ENCODE peak calls at places on chromosomes 11 and 22, in nine cellular contexts. S is NCI-H1436; V is H9; X is NCI-H2081 treated with DMSO at 0.1 percent for 48 hours; A is cardiac fibroblast; N is heart left ventricle; P is hippocampal formation; J is stimulated activated CD8-positive, alpha-beta memory T cell treated with anti-CD3 and anti-CD28 coated beads, Interleukin-2, amount 100 ng/mL, for 48 hours; Y is putamen. I is an unnamed sample.
A peak's percentile ranks its signal among the peaks of the same experiment; 100 is the strongest.

GRCh38 chr22:24836282-24836681 is 30.3 kb downstream of the SGSM1 start:
- DNase-seq in V (no peak), A (peak; percentile 18), J (no peak), X (no peak), S (no peak), P (no peak), N (no peak), Y (no peak), I (no peak)

GRCh38 chr11:105179542-105180278 is 40.1 kb upstream of the CARD18 start:
- DNase-seq in J (no peak), X (no peak), S (no peak), P (no peak), A (no peak), Y (no peak), V (no peak), N (no peak), I (no peak)

GRCh38 chr11:127493330-127493729 is 492.8 kb upstream of the KIRREL3 start:
- DNase-seq in A (peak; percentile 25), Y (no peak), J (no peak), N (no peak), V (no peak), X (no peak), S (no peak), P (peak; percentile 5), I (no peak)

GRCh38 chr11:9861860-9862725 is 198.2 kb downstream of the SWAP70 start:
- DNase-seq in P (peak; percentile 39), Y (peak; percentile 22), N (peak; percentile 36), A (peak; percentile 90), S (peak; percentile 45), J (peak; percentile 30), X (no peak), V (peak; percentile 67), I (peak; percentile 79)

GRCh38 chr11:118522571-118523072 is 4.7 kb upstream of the TTC36 start:
- DNase-seq in Y (no peak), J (no peak), V (peak; percentile 62), N (no peak), S (no peak), X (no peak), A (peak; percentile 54), P (no peak), I (peak; percentile 64)

GRCh38 chr11:46658259-46658658 is 40.9 kb downstream of the ATG13 start:
- DNase-seq in A (peak; percentile 85), Y (no peak), J (no peak), S (no peak), N (no peak), P (no peak), V (no peak), X (no peak), I (no peak)

GRCh38 chr11:103053997-103054396 is 38.0 kb downstream of the DCUN1D5 start:
- DNase-seq in J (no peak), S (no peak), Y (no peak), A (no peak), X (no peak), P (no peak), N (no peak), V (no peak), I (no peak)

GRCh38 chr11:18312663-18313420 is 9.1 kb downstream of the HPS5 start:
- DNase-seq in J (no peak), A (peak; percentile 74), N (no peak), S (no peak), P (no peak), V (no peak), Y (no peak), X (no peak), I (no peak)

GRCh38 chr22:36086629-36087254 is 58.1 kb upstream of the RBFOX2 start:
- DNase-seq in P (no peak), A (no peak), X (no peak), J (no peak), V (no peak), Y (no peak), S (no peak), N (no peak), I (no peak)

GRCh38 chr11:62472063-62472884 is 53.4 kb downstream of the SCGB1A1 start:
- DNase-seq in A (peak; percentile 25), Y (no peak), N (no peak), P (no peak), X (no peak), V (no peak), J (no peak), S (no peak), I (no peak)

GRCh38 chr11:123235117-123235686 is 40.2 kb upstream of the CLMP start:
- DNase-seq in J (peak; percentile 26), A (peak; percentile 61), N (peak; percentile 65), P (no peak), X (no peak), Y (no peak), S (no peak), V (peak; percentile 76), I (peak; percentile 62)

GRCh38 chr11:57763568-57763967 is 2.0 kb downstream of the CTNND1 start:
- DNase-seq in X (no peak), P (peak; percentile 42), Y (peak; percentile 30), J (no peak), S (no peak), A (peak; percentile 61), N (no peak), V (no peak), I (peak; percentile 75)

GRCh38 chr11:64745219-64745522 is 1.2 kb upstream of the RASGRP2 start:
- DNase-seq in X (no peak), A (no peak), J (no peak), P (no peak), Y (no peak), N (peak; percentile 90), S (no peak), V (no peak), I (no peak)

GRCh38 chr11:106644824-106645223 is 373.5 kb downstream of the GUCY1A2 start:
- DNase-seq in A (peak; percentile 47), S (no peak), N (no peak), P (no peak), Y (no peak), X (no peak), J (no peak), V (no peak), I (no peak)

GRCh38 chr11:115421338-115422012 is 82.7 kb downstream of the CADM1 start:
- DNase-seq in V (no peak), S (no peak), J (no peak), Y (no peak), A (no peak), X (no peak), P (no peak), N (peak; percentile 31), I (no peak)

GRCh38 chr11:101553891-101554292 is 29.9 kb downstream of the TRPC6 start:
- DNase-seq in Y (no peak), J (no peak), S (no peak), P (no peak), N (no peak), X (no peak), V (no peak), A (peak; percentile 25), I (no peak)

GRCh38 chr22:37383342-37383741 is 43.9 kb downstream of the ELFN2 start:
- DNase-seq in Y (no peak), S (peak; percentile 81), P (no peak), A (no peak), N (no peak), J (no peak), V (no peak), X (no peak), I (no peak)

GRCh38 chr11:120180571-120181445 is 30.0 kb upstream of the OAF start:
- DNase-seq in X (no peak), N (peak; percentile 62), A (peak; percentile 79), Y (peak; percentile 54), V (peak; percentile 78), P (peak; percentile 42), S (no peak), J (no peak), I (peak; percentile 24)

GRCh38 chr11:123186291-123186690 is 8.8 kb downstream of the CLMP start:
- DNase-seq in X (no peak), J (no peak), N (no peak), A (peak; percentile 13), S (no peak), Y (no peak), V (no peak), P (no peak), I (no peak)

GRCh38 chr11:130847517-130847916 is 68.8 kb downstream of the SNX19 start:
- DNase-seq in X (no peak), A (peak; percentile 96), P (no peak), N (no peak), J (no peak), S (no peak), V (no peak), Y (no peak), I (no peak)

GRCh38 chr11:25566298-25567200 is 765.4 kb upstream of the ANO3 start:
- DNase-seq in X (no peak), A (peak; percentile 4), S (no peak), V (no peak), Y (no peak), P (no peak), J (no peak), N (peak; percentile 44), I (no peak)

GRCh38 chr11:225734-226453 is 10.2 kb downstream of the SIRT3 start:
- DNase-seq in Y (no peak), N (no peak), S (no peak), P (no peak), A (peak; percentile 87), V (no peak), J (no peak), X (no peak), I (peak; percentile 36)

GRCh38 chr11:128290106-128290840 is 297.1 kb downstream of the ETS1 start:
- DNase-seq in J (peak; percentile 56), N (peak; percentile 55), S (peak; percentile 69), P (peak; percentile 51), Y (peak; percentile 47), V (peak; percentile 54), X (peak; percentile 94), A (peak; percentile 92), I (peak; percentile 91)

GRCh38 chr11:61892085-61892370 is 683 bp upstream of the FADS3 start:
- DNase-seq in X (no peak), Y (no peak), V (no peak), S (no peak), N (no peak), P (no peak), A (no peak), J (no peak), I (no peak)

GRCh38 chr11:123143476-123143875 is 51.6 kb downstream of the CLMP start:
- DNase-seq in X (no peak), Y (no peak), P (no peak), A (no peak), N (no peak), S (no peak), J (no peak), V (no peak), I (no peak)

GRCh38 chr11:71406681-71407080 is 41.5 kb downstream of the DHCR7 start:
- DNase-seq in A (no peak), J (no peak), X (no peak), P (no peak), V (no peak), Y (no peak), S (no peak), N (no peak), I (no peak)

GRCh38 chr11:74444173-74444832 is 23.0 kb downstream of the KCNE3 start:
- DNase-seq in X (no peak), Y (no peak), S (no peak), J (no peak), A (no peak), P (no peak), V (no peak), N (no peak), I (no peak)

GRCh38 chr22:42939941-42940653 is 74.9 kb downstream of the PACSIN2 start:
- DNase-seq in S (no peak), V (no peak), X (no peak), J (no peak), P (no peak), Y (peak; percentile 31), A (peak; percentile 85), N (no peak), I (peak; percentile 94)

GRCh38 chr22:47392729-47393128 is 630.3 kb downstream of the TBC1D22A start:
- DNase-seq in A (no peak), S (no peak), V (no peak), Y (no peak), X (no peak), N (peak; percentile 4), P (no peak), J (no peak), I (no peak)

I was measured in dermis blood vessel endothelial cell.